ENCODE peak calls at places on chromosomes 2 and 18, in six cellular contexts. L, I, K, A, M and P are unnamed samples.

GRCh38 chr2:120132190-120132589 is 91.0 kb downstream of the TMEM185B start:
- DNase-seq in M (peak), K (no peak), L (no peak), I (no peak), A (no peak), P (no peak)

GRCh38 chr2:211396815-211397214 is 840.4 kb downstream of the CPS1 start:
- DNase-seq in I (no peak), M (no peak), L (no peak), K (peak), A (no peak), P (no peak)

GRCh38 chr2:50952596-50952995 is 79.3 kb downstream of the NRXN1 start:
- DNase-seq in L (peak), K (no peak), I (peak), M (peak), A (no peak), P (peak)

GRCh38 chr2:84386326-84386995 is 72.6 kb downstream of the SUCLG1 start:
- DNase-seq in I (no peak), M (no peak), L (peak), K (no peak), A (peak), P (no peak)

GRCh38 chr2:9666306-9666705 is 35.5 kb upstream of the YWHAQ start:
- DNase-seq in M (no peak), K (no peak), L (no peak), I (no peak), A (no peak), P (no peak)

GRCh38 chr2:48341556-48342133 is 188.3 kb upstream of the STON1 start:
- DNase-seq in A (no peak), L (no peak), M (no peak), K (no peak), I (no peak), P (no peak)

GRCh38 chr18:70822167-70822566 is 533.3 kb downstream of the SOCS6 start:
- DNase-seq in K (no peak), L (no peak), A (no peak), I (no peak), M (no peak), P (no peak)

GRCh38 chr2:104852161-104852689 is 1.7 kb upstream of the POU3F3 start:
- DNase-seq in I (no peak), K (no peak), A (peak), L (no peak), M (no peak), P (no peak)

GRCh38 chr2:61853848-61854434 is at the start of gene FAM161A:
- DNase-seq in L (peak), M (peak), I (peak), A (peak), K (peak), P (peak)

GRCh38 chr2:48126180-48126579 is 219.9 kb upstream of the FBXO11 start:
- DNase-seq in K (peak), I (no peak), M (peak), L (no peak), A (no peak), P (no peak)

GRCh38 chr2:14517731-14518130 is 114.8 kb upstream of the LRATD1 start:
- DNase-seq in K (no peak), A (no peak), M (no peak), L (no peak), I (no peak), P (no peak)

GRCh38 chr18:13530879-13531387 is 195.4 kb downstream of the FAM210A start:
- DNase-seq in K (peak), M (peak), I (peak), A (peak), L (peak), P (peak)

GRCh38 chr2:40244251-40245010 is 207.5 kb downstream of the SLC8A1 start:
- DNase-seq in A (peak), K (peak), I (peak), M (peak), L (peak), P (peak)

GRCh38 chr18:46468431-46469180 is 188.4 kb downstream of the LOXHD1 start:
- DNase-seq in A (no peak), M (no peak), I (no peak), L (no peak), K (no peak), P (no peak)

GRCh38 chr2:56583796-56584313 is 400.1 kb downstream of the CCDC85A start:
- DNase-seq in I (no peak), A (peak), M (no peak), K (no peak), L (no peak), P (no peak)

GRCh38 chr2:127810156-127810636 is 775 bp downstream of the WDR33 start:
- DNase-seq in A (peak), K (peak), M (peak), L (peak), I (no peak), P (peak)

GRCh38 chr18:27616324-27616723 is 431.2 kb upstream of the CHST9 start:
- DNase-seq in K (peak), A (no peak), L (no peak), I (no peak), M (no peak), P (no peak)

GRCh38 chr2:236085211-236085610 is 83.0 kb downstream of the GBX2 start:
- DNase-seq in M (no peak), A (no peak), L (no peak), I (no peak), K (no peak), P (no peak)

GRCh38 chr18:36963464-36963863 is 134.5 kb downstream of the KIAA1328 start:
- DNase-seq in K (no peak), I (no peak), M (no peak), A (no peak), L (no peak), P (no peak)

GRCh38 chr2:235432741-235433520 is 60.9 kb upstream of the AGAP1 start:
- DNase-seq in M (no peak), L (no peak), K (no peak), I (no peak), A (no peak), P (no peak)

GRCh38 chr2:109437325-109438090 is 176.3 kb downstream of the SEPTIN10 start:
- DNase-seq in K (no peak), I (no peak), L (no peak), M (no peak), A (no peak), P (no peak)

GRCh38 chr18:77650799-77651385 is 401.2 kb downstream of the GALR1 start:
- DNase-seq in M (no peak), L (peak), A (peak), K (peak), I (no peak), P (no peak)

GRCh38 chr18:42268793-42269192 is 313.8 kb downstream of the PIK3C3 start:
- DNase-seq in A (no peak), K (no peak), I (no peak), M (peak), L (no peak), P (no peak)

GRCh38 chr18:55884498-55884897 is 296.5 kb upstream of the TCF4 start:
- DNase-seq in I (no peak), A (no peak), M (no peak), K (no peak), L (no peak), P (no peak)

GRCh38 chr2:226906439-226906796 is 70.6 kb downstream of the RHBDD1 start:
- DNase-seq in A (no peak), M (no peak), L (no peak), K (no peak), I (no peak), P (no peak)

GRCh38 chr2:36800381-36800780 is 103.9 kb downstream of the VIT start:
- DNase-seq in L (no peak), I (no peak), M (no peak), A (no peak), K (no peak), P (no peak)

GRCh38 chr18:58556333-58557012 is 72.4 kb downstream of the ALPK2 start:
- DNase-seq in M (no peak), L (no peak), I (no peak), A (peak), K (peak), P (no peak)

GRCh38 chr2:170056900-170057299 is 121.0 kb upstream of the MYO3B start:
- DNase-seq in L (no peak), M (no peak), A (no peak), K (no peak), I (no peak), P (no peak)

GRCh38 chr2:127649684-127650040 is 3.7 kb downstream of the GPR17 start:
- DNase-seq in L (peak), M (peak), K (peak), A (peak), I (peak), P (peak)

GRCh38 chr2:232592687-232593407 is 40.6 kb upstream of the EFHD1 start:
- DNase-seq in L (no peak), K (peak), M (peak), I (peak), A (no peak), P (peak)

GRCh38 chr2:119706196-119706595 is 27.2 kb downstream of the TMEM177 start:
- DNase-seq in A (no peak), I (no peak), K (no peak), M (no peak), L (no peak), P (no peak)

GRCh38 chr2:2127474-2127873 is 203.6 kb downstream of the MYT1L start:
- DNase-seq in M (no peak), I (no peak), A (no peak), L (no peak), K (no peak), P (no peak)

GRCh38 chr2:28586864-28587263 is 91.0 kb downstream of the PLB1 start:
- DNase-seq in A (no peak), K (no peak), L (no peak), I (no peak), M (no peak), P (no peak)

GRCh38 chr2:230067990-230068657 is 600 bp downstream of the SLC16A14 start:
- DNase-seq in I (no peak), L (peak), A (peak), K (peak), M (peak), P (peak)

GRCh38 chr18:79570266-79571201 is 109.1 kb upstream of the CTDP1 start:
- DNase-seq in L (peak), A (no peak), K (no peak), I (peak), M (peak), P (no peak)

DNA sequence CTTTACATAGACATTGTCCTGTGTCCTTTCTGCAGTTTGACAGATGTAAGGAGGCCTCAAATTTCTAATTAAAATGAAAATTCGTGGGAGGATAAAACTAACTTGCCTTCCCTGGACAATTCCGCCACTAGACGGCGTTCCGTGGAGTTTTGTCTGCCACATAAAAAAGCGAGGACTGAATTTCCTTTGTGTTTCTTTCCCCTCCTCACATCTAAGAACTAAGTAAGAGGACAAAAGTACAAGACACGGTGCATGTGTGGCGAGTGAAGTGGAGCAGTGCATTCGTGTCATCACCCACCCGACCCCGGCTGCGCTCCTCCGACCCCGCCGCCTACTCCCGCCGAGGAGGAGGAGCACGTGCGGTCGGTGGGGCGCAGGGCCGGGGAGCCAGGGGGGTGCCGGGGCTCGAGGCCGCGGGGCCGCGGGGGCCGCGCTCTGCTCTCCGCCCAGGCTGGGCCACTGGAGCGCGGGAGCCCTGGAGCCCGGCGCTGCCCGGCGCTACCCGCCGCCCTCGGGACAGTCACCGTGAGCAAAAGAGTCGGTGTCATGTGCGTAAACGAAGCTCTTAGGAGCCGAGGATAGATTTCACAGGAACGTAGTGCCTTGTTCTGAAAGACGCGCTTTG is 10.8 kb downstream of the TBR1 start:
- DNase-seq in I (no peak), A (peak), L (no peak), M (no peak), K (no peak), P (peak)
- TF ChIP-seq EZH2 in I (no peak), A (peak), L (no peak), M (peak), K (peak), P (no peak)

DNA sequence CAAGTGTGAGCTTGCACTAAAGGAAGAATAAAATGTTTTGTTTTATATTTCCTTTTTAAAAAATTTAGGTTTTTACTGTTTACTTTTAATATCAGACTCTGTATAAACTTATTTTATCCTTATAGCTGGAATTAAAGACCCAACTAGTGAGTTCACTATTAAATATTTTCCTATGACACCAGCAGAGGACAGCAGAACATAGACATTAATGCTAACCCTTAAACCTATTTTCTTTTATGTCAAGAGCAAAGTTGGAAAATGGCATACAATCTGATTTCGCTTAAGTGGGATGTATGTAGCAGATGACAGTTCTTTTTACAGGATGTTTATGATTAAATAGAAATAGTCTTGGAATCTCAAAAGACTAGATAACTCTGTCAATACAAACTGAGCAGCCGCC is 188.2 kb upstream of the XIRP2 start:
- DNase-seq in K (peak), M (no peak), I (no peak), L (peak), A (no peak), P (no peak)
- TF ChIP-seq CTCF in K (peak), M (peak), I (no peak), L (peak), A (no peak), P (no peak)

GRCh38 chr2:30336978-30337841 is 105.9 kb downstream of the LBH start:
- DNase-seq in L (no peak), M (peak), K (no peak), I (no peak), A (no peak), P (no peak)
- H3K27ac ChIP-seq in L (no peak), M (no peak), K (no peak), I (no peak), A (no peak), P (no peak)

DNA sequence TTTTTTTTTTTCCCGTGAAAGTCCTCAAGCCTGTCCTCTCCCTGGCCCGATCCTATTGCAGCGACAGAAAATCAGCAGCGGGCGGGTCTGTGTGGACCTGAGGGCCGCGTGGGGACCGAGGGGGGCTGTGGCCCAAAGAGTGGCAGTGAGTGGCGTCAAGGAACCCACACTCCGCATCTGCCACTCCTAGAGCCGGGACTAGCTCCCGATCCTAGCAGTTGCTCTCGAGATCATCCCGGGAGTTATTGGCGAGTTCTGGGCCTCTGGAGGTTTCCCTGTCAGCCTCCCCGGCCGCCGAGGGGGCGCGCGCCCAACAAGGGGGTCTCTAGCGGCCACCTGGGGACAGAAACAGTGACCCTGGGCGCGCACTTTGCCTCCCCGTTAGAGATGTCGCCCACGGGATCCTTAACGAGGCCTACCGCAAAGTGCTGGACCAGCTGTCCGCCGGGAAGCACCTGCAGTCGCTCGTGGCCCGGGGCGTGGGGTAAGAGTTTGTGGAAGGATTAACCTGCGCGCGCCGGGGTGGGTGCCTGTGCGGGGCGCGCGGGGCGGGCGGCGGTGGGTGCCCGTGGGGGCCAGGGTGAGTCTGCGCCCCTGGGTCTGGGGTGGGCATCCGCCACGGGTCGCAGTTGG is 3.3 kb downstream of the ADCYAP1 start:
- DNase-seq in A (peak), K (no peak), L (no peak), I (no peak), M (no peak), P (no peak)
- TF ChIP-seq EZH2 in A (peak), K (no peak), L (no peak), I (no peak), M (peak), P (peak)

GRCh38 chr2:65728477-65729180 is 296.2 kb upstream of the SPRED2 start:
- DNase-seq in I (peak), A (no peak), L (no peak), K (no peak), M (no peak), P (peak)
- TF ChIP-seq CTCF in I (no peak), A (no peak), L (no peak), K (no peak), M (no peak), P (no peak)

GRCh38 chr2:216632952-216633615 is at the start of gene IGFBP2:
- DNase-seq in L (peak), I (peak), A (peak), M (peak), K (peak), P (peak)

GRCh38 chr2:216633616-216634316 is 546 bp downstream of the IGFBP2 start:
- DNase-seq in I (no peak), L (peak), A (no peak), M (no peak), K (no peak), P (peak)

GRCh38 chr2:216635701-216636541 is 2.7 kb downstream of the IGFBP2 start:
- DNase-seq in I (no peak), A (peak), K (no peak), M (peak), L (peak), P (peak)

GRCh38 chr2:216635171-216635570 is 2.0 kb downstream of the IGFBP2 start:
- DNase-seq in M (no peak), K (no peak), L (peak), A (peak), I (no peak), P (no peak)

GRCh38 chr2:216634317-216635148 is 1.3 kb downstream of the IGFBP2 start:
- DNase-seq in A (peak), L (peak), I (no peak), M (no peak), K (no peak), P (no peak)
- H3K27ac ChIP-seq in A (peak), L (peak), I (peak), M (peak), K (peak), P (peak)

GRCh38 chr2:20667151-20667530 is 197 bp downstream of the GDF7 start:
- DNase-seq in A (peak), K (no peak), M (no peak), I (no peak), L (no peak), P (no peak)

GRCh38 chr2:20665261-20666113 is 1.5 kb upstream of the GDF7 start:
- DNase-seq in A (peak), M (no peak), I (no peak), K (no peak), L (no peak), P (no peak)

GRCh38 chr2:20667531-20668401 is 822 bp downstream of the GDF7 start:
- DNase-seq in L (no peak), K (no peak), M (no peak), A (peak), I (no peak), P (no peak)

GRCh38 chr2:20666114-20666363 is 905 bp upstream of the GDF7 start:
- DNase-seq in L (no peak), M (no peak), I (no peak), A (no peak), K (no peak), P (no peak)

DNA sequence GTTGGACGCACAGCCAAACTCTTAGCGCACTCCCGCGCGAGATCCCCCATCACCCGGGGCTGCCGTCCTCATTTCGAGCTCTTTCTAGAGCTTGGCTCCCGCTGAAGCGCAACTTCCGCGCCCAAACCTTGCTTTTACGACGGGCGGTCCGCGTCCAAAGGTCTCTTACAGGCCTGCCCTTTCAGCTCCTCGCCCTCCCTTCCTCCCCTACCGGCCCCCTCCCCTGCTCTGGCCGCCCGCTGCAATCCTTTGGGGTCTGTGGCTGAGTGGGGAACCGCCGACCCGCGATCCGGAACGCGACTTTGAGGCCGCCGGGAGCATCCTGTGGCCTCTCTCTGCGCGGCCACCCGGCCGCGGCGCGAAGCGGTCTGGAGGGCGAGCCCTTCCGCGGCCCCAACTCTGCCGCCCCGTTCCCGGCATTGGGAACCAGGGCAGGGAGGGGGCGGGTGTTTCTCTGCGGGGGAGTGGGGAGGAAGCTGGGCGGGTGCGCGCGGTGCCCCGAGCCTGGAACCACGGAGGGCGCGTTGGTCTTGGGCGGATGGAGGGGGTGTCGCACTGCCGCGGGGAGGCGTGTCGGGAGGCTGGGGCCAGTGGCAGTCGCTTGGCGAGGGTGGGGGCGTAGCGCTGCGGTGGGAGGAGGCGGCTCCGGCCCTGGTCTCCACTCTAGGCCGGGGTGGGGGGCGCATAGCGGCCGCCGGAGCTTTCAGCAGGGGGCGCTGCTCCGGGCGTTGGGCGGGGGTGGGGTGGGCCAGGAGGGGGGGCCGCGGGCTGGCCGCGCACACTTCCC is at the start of gene GDF7:
- DNase-seq in L (no peak), I (no peak), K (no peak), A (peak), M (no peak), P (no peak)
- TF ChIP-seq EZH2 in L (peak), I (no peak), K (peak), A (peak), M (peak), P (peak)